ENCODE peak calls at places on chromosomes 2 and 18, in five cellular contexts. One of them, this sample, is unnamed.

GRCh38 chr2:37323770-37324535 is 680 bp downstream of the PRKD3 start:
- DNase-seq in central memory CD8-positive, alpha-beta T cell: peak
- DNase-seq in spleen: peak
- DNase-seq in lower lobe of right lung: peak
- DNase-seq in substantia nigra: peak
- DNase-seq in this sample: peak

GRCh38 chr2:231455222-231455621 is 9.1 kb downstream of the NCL start:
- DNase-seq in substantia nigra: no peak
- DNase-seq in central memory CD8-positive, alpha-beta T cell: no peak
- DNase-seq in lower lobe of right lung: no peak
- DNase-seq in spleen: peak
- DNase-seq in this sample: no peak

GRCh38 chr2:46376586-46377286 is 79.5 kb downstream of the EPAS1 start:
- DNase-seq in spleen: no peak
- DNase-seq in lower lobe of right lung: no peak
- DNase-seq in substantia nigra: no peak
- DNase-seq in central memory CD8-positive, alpha-beta T cell: no peak
- DNase-seq in this sample: no peak

GRCh38 chr2:157830696-157831570 is 45.2 kb downstream of the ACVR1 start:
- DNase-seq in substantia nigra: no peak
- DNase-seq in spleen: no peak
- DNase-seq in lower lobe of right lung: no peak
- DNase-seq in central memory CD8-positive, alpha-beta T cell: no peak
- DNase-seq in this sample: no peak

GRCh38 chr18:30094556-30094955 is 948.0 kb downstream of the DSC3 start:
- DNase-seq in substantia nigra: no peak
- DNase-seq in lower lobe of right lung: no peak
- DNase-seq in spleen: no peak
- DNase-seq in central memory CD8-positive, alpha-beta T cell: no peak
- DNase-seq in this sample: no peak

GRCh38 chr18:78407456-78407823 is 572.2 kb upstream of the SALL3 start:
- DNase-seq in lower lobe of right lung: no peak
- DNase-seq in substantia nigra: no peak
- DNase-seq in spleen: peak
- DNase-seq in central memory CD8-positive, alpha-beta T cell: no peak
- DNase-seq in this sample: no peak

GRCh38 chr2:196983934-196984333 is 57.4 kb upstream of the PGAP1 start:
- DNase-seq in spleen: no peak
- DNase-seq in central memory CD8-positive, alpha-beta T cell: no peak
- DNase-seq in substantia nigra: no peak
- DNase-seq in lower lobe of right lung: no peak
- DNase-seq in this sample: no peak

GRCh38 chr2:221025397-221025796 is 546.7 kb downstream of the EPHA4 start:
- DNase-seq in spleen: no peak
- DNase-seq in central memory CD8-positive, alpha-beta T cell: no peak
- DNase-seq in substantia nigra: no peak
- DNase-seq in lower lobe of right lung: no peak
- DNase-seq in this sample: no peak

GRCh38 chr2:160010361-160011145 is 51.9 kb downstream of the PLA2R1 start:
- DNase-seq in spleen: no peak
- DNase-seq in central memory CD8-positive, alpha-beta T cell: no peak
- DNase-seq in lower lobe of right lung: no peak
- DNase-seq in substantia nigra: no peak
- DNase-seq in this sample: no peak

GRCh38 chr2:241047253-241048010 is 49.0 kb downstream of the SNED1 start:
- DNase-seq in central memory CD8-positive, alpha-beta T cell: no peak
- DNase-seq in spleen: no peak
- DNase-seq in substantia nigra: no peak
- DNase-seq in lower lobe of right lung: no peak
- DNase-seq in this sample: no peak

GRCh38 chr2:105977807-105978206 is 216.3 kb downstream of the UXS1 start:
- DNase-seq in lower lobe of right lung: no peak
- DNase-seq in central memory CD8-positive, alpha-beta T cell: no peak
- DNase-seq in spleen: no peak
- DNase-seq in substantia nigra: no peak
- DNase-seq in this sample: no peak

GRCh38 chr2:170819941-170820646 is 3.4 kb downstream of the GAD1 start:
- DNase-seq in lower lobe of right lung: no peak
- DNase-seq in spleen: peak
- DNase-seq in central memory CD8-positive, alpha-beta T cell: no peak
- DNase-seq in substantia nigra: no peak
- DNase-seq in this sample: no peak

GRCh38 chr2:11123856-11124759 is 31.2 kb upstream of the SLC66A3 start:
- DNase-seq in central memory CD8-positive, alpha-beta T cell: peak
- DNase-seq in lower lobe of right lung: peak
- DNase-seq in substantia nigra: peak
- DNase-seq in spleen: peak
- DNase-seq in this sample: peak

GRCh38 chr2:52520646-52521045 is 1247.0 kb upstream of the CHAC2 start:
- DNase-seq in substantia nigra: no peak
- DNase-seq in spleen: no peak
- DNase-seq in lower lobe of right lung: no peak
- DNase-seq in central memory CD8-positive, alpha-beta T cell: no peak
- DNase-seq in this sample: no peak

GRCh38 chr18:45320724-45321123 is 294.6 kb upstream of the SLC14A2 start:
- DNase-seq in lower lobe of right lung: no peak
- DNase-seq in spleen: no peak
- DNase-seq in substantia nigra: no peak
- DNase-seq in central memory CD8-positive, alpha-beta T cell: no peak
- DNase-seq in this sample: no peak

GRCh38 chr2:60091311-60091710 is 462.1 kb downstream of the BCL11A start:
- DNase-seq in substantia nigra: no peak
- DNase-seq in lower lobe of right lung: no peak
- DNase-seq in spleen: no peak
- DNase-seq in central memory CD8-positive, alpha-beta T cell: no peak
- DNase-seq in this sample: no peak

This sample was measured in upper lobe of right lung.